ENCODE peak calls at places on chromosomes 13 and 19, in eight cellular contexts. One of them, this sample, is unnamed.
A peak's percentile ranks its signal among the peaks of the same experiment; 100 is the strongest.

GRCh38 chr13:49214917-49215376 is 5.2 kb upstream of the MLNR start:
- DNase-seq in GM12878: no peak
- DNase-seq in IMR-90: peak; percentile 6
- DNase-seq in right lobe of liver: peak; percentile 66
- DNase-seq in heart left ventricle: peak; percentile 22
- DNase-seq in esophagus squamous epithelium: no peak
- DNase-seq in tibial nerve: no peak
- DNase-seq in suprapubic skin: no peak
- DNase-seq in this sample: peak; percentile 77

GRCh38 chr19:12865746-12866415 is 15.4 kb downstream of the DNASE2 start:
- DNase-seq in right lobe of liver: no peak
- DNase-seq in GM12878: no peak
- DNase-seq in tibial nerve: no peak
- DNase-seq in heart left ventricle: no peak
- DNase-seq in esophagus squamous epithelium: no peak
- DNase-seq in IMR-90: no peak
- DNase-seq in suprapubic skin: no peak
- DNase-seq in this sample: peak; percentile 54

GRCh38 chr13:77810430-77810829 is 108.2 kb downstream of the EDNRB start:
- DNase-seq in esophagus squamous epithelium: no peak
- DNase-seq in GM12878: no peak
- DNase-seq in IMR-90: peak; percentile 34
- DNase-seq in heart left ventricle: no peak
- DNase-seq in right lobe of liver: no peak
- DNase-seq in tibial nerve: no peak
- DNase-seq in suprapubic skin: no peak
- DNase-seq in this sample: no peak

GRCh38 chr19:28329429-28329828 is 883.5 kb downstream of the UQCRFS1 start:
- DNase-seq in IMR-90: no peak
- DNase-seq in heart left ventricle: no peak
- DNase-seq in tibial nerve: no peak
- DNase-seq in right lobe of liver: no peak
- DNase-seq in GM12878: no peak
- DNase-seq in esophagus squamous epithelium: no peak
- DNase-seq in suprapubic skin: no peak
- DNase-seq in this sample: no peak

GRCh38 chr19:57008432-57008831 is 111.4 kb upstream of the USP29 start:
- DNase-seq in GM12878: no peak
- DNase-seq in IMR-90: no peak
- DNase-seq in esophagus squamous epithelium: no peak
- DNase-seq in suprapubic skin: no peak
- DNase-seq in right lobe of liver: no peak
- DNase-seq in tibial nerve: no peak
- DNase-seq in heart left ventricle: no peak
- DNase-seq in this sample: no peak

GRCh38 chr19:41226874-41227390 is 7.9 kb downstream of the AXL start:
- DNase-seq in right lobe of liver: no peak
- DNase-seq in suprapubic skin: no peak
- DNase-seq in esophagus squamous epithelium: no peak
- DNase-seq in IMR-90: no peak
- DNase-seq in GM12878: no peak
- DNase-seq in tibial nerve: no peak
- DNase-seq in heart left ventricle: no peak
- DNase-seq in this sample: no peak

GRCh38 chr13:40910324-40911050 is 108.6 kb downstream of the ELF1 start:
- DNase-seq in GM12878: peak; percentile 21
- DNase-seq in heart left ventricle: no peak
- DNase-seq in right lobe of liver: no peak
- DNase-seq in tibial nerve: no peak
- DNase-seq in IMR-90: peak; percentile 55
- DNase-seq in esophagus squamous epithelium: no peak
- DNase-seq in suprapubic skin: no peak
- DNase-seq in this sample: no peak

GRCh38 chr19:3358392-3358918 is 7.9 kb upstream of the NFIC start:
- DNase-seq in suprapubic skin: no peak
- DNase-seq in GM12878: no peak
- DNase-seq in IMR-90: no peak
- DNase-seq in esophagus squamous epithelium: no peak
- DNase-seq in right lobe of liver: no peak
- DNase-seq in tibial nerve: no peak
- DNase-seq in heart left ventricle: no peak
- DNase-seq in this sample: no peak

GRCh38 chr13:39414339-39414738 is 188.7 kb downstream of the LHFPL6 start:
- DNase-seq in heart left ventricle: no peak
- DNase-seq in suprapubic skin: no peak
- DNase-seq in esophagus squamous epithelium: no peak
- DNase-seq in right lobe of liver: no peak
- DNase-seq in tibial nerve: no peak
- DNase-seq in IMR-90: no peak
- DNase-seq in GM12878: peak; percentile 15
- DNase-seq in this sample: no peak

GRCh38 chr13:113448545-113448884 is 4.8 kb downstream of the ADPRHL1 start:
- DNase-seq in right lobe of liver: no peak
- DNase-seq in suprapubic skin: no peak
- DNase-seq in tibial nerve: no peak
- DNase-seq in esophagus squamous epithelium: no peak
- DNase-seq in GM12878: no peak
- DNase-seq in IMR-90: no peak
- DNase-seq in heart left ventricle: peak; percentile 64
- DNase-seq in this sample: peak; percentile 47

GRCh38 chr19:43749898-43750297 is 4.9 kb downstream of the SMG9 start:
- DNase-seq in right lobe of liver: no peak
- DNase-seq in IMR-90: no peak
- DNase-seq in heart left ventricle: no peak
- DNase-seq in esophagus squamous epithelium: no peak
- DNase-seq in tibial nerve: no peak
- DNase-seq in GM12878: no peak
- DNase-seq in suprapubic skin: no peak
- DNase-seq in this sample: no peak

GRCh38 chr13:113220877-113221276 is 11.5 kb downstream of the CUL4A start:
- DNase-seq in esophagus squamous epithelium: no peak
- DNase-seq in tibial nerve: no peak
- DNase-seq in IMR-90: no peak
- DNase-seq in suprapubic skin: no peak
- DNase-seq in GM12878: no peak
- DNase-seq in heart left ventricle: peak; percentile 44
- DNase-seq in right lobe of liver: no peak
- DNase-seq in this sample: no peak

GRCh38 chr19:46076951-46077814 is 36.4 kb upstream of the IGFL4 start:
- DNase-seq in IMR-90: peak; percentile 79
- DNase-seq in suprapubic skin: no peak
- DNase-seq in esophagus squamous epithelium: no peak
- DNase-seq in GM12878: no peak
- DNase-seq in right lobe of liver: no peak
- DNase-seq in tibial nerve: no peak
- DNase-seq in heart left ventricle: peak; percentile 12
- DNase-seq in this sample: no peak

GRCh38 chr19:49133621-49134454 is 14.5 kb downstream of the PPFIA3 start:
- DNase-seq in suprapubic skin: no peak
- DNase-seq in tibial nerve: no peak
- DNase-seq in IMR-90: peak; percentile 70
- DNase-seq in right lobe of liver: peak; percentile 72
- DNase-seq in esophagus squamous epithelium: no peak
- DNase-seq in GM12878: no peak
- DNase-seq in heart left ventricle: peak; percentile 64
- DNase-seq in this sample: peak; percentile 75

GRCh38 chr19:13999085-13999484 is 7.0 kb downstream of the RFX1 start:
- DNase-seq in esophagus squamous epithelium: no peak
- DNase-seq in IMR-90: no peak
- DNase-seq in heart left ventricle: no peak
- DNase-seq in right lobe of liver: no peak
- DNase-seq in suprapubic skin: no peak
- DNase-seq in tibial nerve: no peak
- DNase-seq in GM12878: no peak
- DNase-seq in this sample: no peak

GRCh38 chr13:43985437-43986051 is 105.8 kb downstream of the LACC1 start:
- DNase-seq in right lobe of liver: no peak
- DNase-seq in heart left ventricle: no peak
- DNase-seq in suprapubic skin: no peak
- DNase-seq in tibial nerve: no peak
- DNase-seq in esophagus squamous epithelium: no peak
- DNase-seq in GM12878: no peak
- DNase-seq in IMR-90: no peak
- DNase-seq in this sample: no peak

GRCh38 chr13:31053098-31053497 is 108.6 kb downstream of the HSPH1 start:
- DNase-seq in IMR-90: peak; percentile 37
- DNase-seq in heart left ventricle: no peak
- DNase-seq in GM12878: no peak
- DNase-seq in suprapubic skin: peak; percentile 52
- DNase-seq in right lobe of liver: no peak
- DNase-seq in esophagus squamous epithelium: no peak
- DNase-seq in tibial nerve: no peak
- DNase-seq in this sample: no peak

GRCh38 chr13:50609016-50609415 is 234.5 kb downstream of the DLEU7 start:
- DNase-seq in tibial nerve: no peak
- DNase-seq in esophagus squamous epithelium: no peak
- DNase-seq in suprapubic skin: no peak
- DNase-seq in right lobe of liver: no peak
- DNase-seq in GM12878: no peak
- DNase-seq in heart left ventricle: no peak
- DNase-seq in IMR-90: no peak
- DNase-seq in this sample: no peak

DNA sequence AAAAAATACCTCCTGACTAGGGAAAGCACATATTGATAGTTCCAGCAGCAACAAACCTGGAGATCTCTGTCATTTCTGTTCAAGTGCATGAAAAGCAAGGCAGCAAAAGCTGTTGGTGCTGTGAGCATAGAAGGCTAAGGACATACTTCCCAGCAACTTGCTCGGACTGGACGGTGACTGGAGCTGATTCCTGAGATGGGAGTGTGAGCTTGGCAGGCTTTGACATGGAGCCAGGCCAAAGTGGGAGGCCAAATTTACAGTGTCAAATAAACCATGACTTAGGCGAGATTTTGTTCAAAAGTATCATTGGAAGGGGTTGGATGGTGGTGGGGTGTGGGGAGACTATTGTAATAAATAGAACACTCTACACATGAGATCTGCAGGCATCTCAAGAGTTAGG is 5.9 kb upstream of the ARGLU1 start:
- DNase-seq in GM12878: no peak
- DNase-seq in tibial nerve: peak; percentile 42
- DNase-seq in esophagus squamous epithelium: no peak
- DNase-seq in heart left ventricle: no peak
- DNase-seq in right lobe of liver: no peak
- DNase-seq in IMR-90: peak; percentile 15
- DNase-seq in suprapubic skin: no peak
- DNase-seq in this sample: no peak
- H3K27ac ChIP-seq in GM12878: no peak overlapping the region
- H3K27ac ChIP-seq in tibial nerve: peak overlapping the region; percentile 65
- H3K27ac ChIP-seq in esophagus squamous epithelium: peak overlapping the region; percentile 53
- H3K27ac ChIP-seq in heart left ventricle: no peak overlapping the region
- H3K27ac ChIP-seq in right lobe of liver: no peak overlapping the region
- H3K27ac ChIP-seq in IMR-90: no peak overlapping the region
- H3K27ac ChIP-seq in suprapubic skin: peak overlapping the region; percentile 69
- H3K27ac ChIP-seq in this sample: peak overlapping the region; percentile 57

DNA sequence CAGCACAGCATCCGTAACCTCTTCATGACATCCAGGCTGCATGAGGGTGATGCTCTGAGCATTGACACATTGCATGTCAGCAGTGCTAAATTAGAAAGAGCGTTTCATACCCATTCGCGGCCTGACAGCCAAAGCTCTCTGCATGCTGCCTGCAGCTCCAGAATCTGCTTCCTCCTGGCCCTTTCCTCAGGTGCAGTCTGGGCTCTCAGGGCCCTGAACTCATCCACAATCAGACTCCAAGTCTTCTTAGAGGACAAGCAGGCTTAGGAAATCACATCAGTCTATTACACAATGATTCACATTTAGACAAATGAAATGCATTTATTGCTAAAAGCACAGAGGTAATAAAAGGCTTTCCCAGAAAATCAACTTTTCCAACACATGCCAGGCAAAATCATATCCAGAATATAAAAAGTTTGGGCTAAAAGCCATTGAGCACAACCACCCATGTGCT is 109.1 kb downstream of the COL4A2 start:
- DNase-seq in suprapubic skin: no peak
- DNase-seq in heart left ventricle: no peak
- DNase-seq in GM12878: no peak
- DNase-seq in IMR-90: peak; percentile 29
- DNase-seq in esophagus squamous epithelium: no peak
- DNase-seq in right lobe of liver: no peak
- DNase-seq in tibial nerve: no peak
- DNase-seq in this sample: no peak
- H3K4me1 ChIP-seq in suprapubic skin: peaks cover 35% of the 10 kb centered on the region
- H3K4me1 ChIP-seq in heart left ventricle: peaks cover 50% of the 10 kb centered on the region
- H3K4me1 ChIP-seq in GM12878: peaks cover 4% of the 10 kb centered on the region
- H3K4me1 ChIP-seq in IMR-90: peaks cover 22% of the 10 kb centered on the region
- H3K4me1 ChIP-seq in esophagus squamous epithelium: peaks cover 30% of the 10 kb centered on the region
- H3K4me1 ChIP-seq in right lobe of liver: peaks cover 6% of the 10 kb centered on the region
- H3K4me1 ChIP-seq in tibial nerve: peaks cover 26% of the 10 kb centered on the region
- H3K4me1 ChIP-seq in this sample: peaks cover 63% of the 10 kb centered on the region

DNA sequence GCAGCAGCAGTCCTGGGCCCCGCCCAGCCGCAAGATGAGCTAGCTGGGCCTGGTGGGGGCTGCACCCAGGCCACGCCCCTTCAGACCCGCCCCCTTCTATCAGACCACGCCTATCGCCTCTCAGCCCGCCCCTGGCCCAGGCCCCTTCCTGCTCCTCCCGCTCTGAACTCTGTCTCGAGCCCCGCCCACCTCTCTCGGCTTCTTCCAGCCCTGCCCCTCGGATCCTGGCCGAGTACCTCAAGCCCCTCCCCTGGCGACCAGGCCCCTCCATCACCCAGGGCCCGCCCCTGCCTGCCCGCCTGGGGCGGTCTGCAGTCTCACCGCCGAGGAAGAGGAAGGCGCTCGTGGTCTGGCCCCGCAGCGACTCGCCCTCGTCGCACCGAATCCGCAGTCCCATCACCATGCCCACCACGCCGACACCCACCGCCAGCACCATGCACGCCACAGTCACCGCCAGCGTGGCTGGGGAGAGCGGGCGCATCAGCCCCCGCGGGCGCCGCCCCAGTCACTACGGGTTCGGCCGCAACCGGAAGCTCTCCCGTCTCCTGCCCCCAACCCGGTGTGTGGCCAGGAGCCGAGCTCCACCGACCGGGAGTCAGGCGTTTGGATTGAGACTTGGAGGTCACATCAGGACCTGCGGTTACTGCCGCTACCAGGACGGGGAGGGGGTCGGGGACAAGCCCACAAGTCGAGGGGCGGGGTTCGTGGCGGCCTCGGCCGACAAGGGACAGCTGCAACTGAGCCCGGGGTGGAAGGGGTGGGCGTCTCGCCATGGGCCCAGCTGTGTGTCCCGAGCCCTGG is 1.0 kb downstream of the CLDND2 start:
- DNase-seq in right lobe of liver: peak; percentile 100
- DNase-seq in suprapubic skin: peak; percentile 100
- DNase-seq in IMR-90: peak; percentile 98
- DNase-seq in esophagus squamous epithelium: peak; percentile 92
- DNase-seq in GM12878: peak; percentile 96
- DNase-seq in heart left ventricle: peak; percentile 99
- DNase-seq in tibial nerve: peak; percentile 98
- DNase-seq in this sample: peak; percentile 100
- TF ChIP-seq POLR2A in right lobe of liver: peak; percentile 50
- TF ChIP-seq POLR2A in suprapubic skin: no peak
- TF ChIP-seq POLR2A in IMR-90: peak; percentile 57
- TF ChIP-seq POLR2A in esophagus squamous epithelium: no peak
- TF ChIP-seq POLR2A in GM12878: peak; percentile 87
- TF ChIP-seq POLR2A in heart left ventricle: peak; percentile 67
- TF ChIP-seq POLR2A in tibial nerve: no peak
- TF ChIP-seq POLR2A in this sample: no peak

DNA sequence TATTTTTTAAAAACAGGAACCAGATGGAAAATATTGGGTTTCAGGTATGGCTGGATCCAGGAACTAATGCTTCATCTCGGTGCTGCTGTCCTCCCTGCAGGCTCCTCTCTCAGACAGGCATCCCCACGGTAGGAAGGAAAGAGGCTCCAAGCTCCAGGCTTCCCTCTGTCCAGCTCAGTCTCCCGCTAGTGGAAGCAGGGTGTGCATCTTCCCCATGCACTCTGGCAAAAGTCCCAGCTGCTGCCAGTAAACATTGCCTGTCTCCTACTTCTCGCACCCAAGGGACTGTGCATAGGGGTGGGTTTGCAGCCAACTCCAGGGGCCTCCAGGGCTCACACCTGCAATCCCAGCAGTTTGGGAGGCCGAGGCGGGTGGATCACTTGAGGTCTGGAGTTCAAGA is 29.2 kb downstream of the IL12RB1 start:
- DNase-seq in GM12878: no peak
- DNase-seq in IMR-90: no peak
- DNase-seq in suprapubic skin: no peak
- DNase-seq in esophagus squamous epithelium: no peak
- DNase-seq in right lobe of liver: peak; percentile 80
- DNase-seq in heart left ventricle: peak; percentile 52
- DNase-seq in tibial nerve: peak; percentile 29
- DNase-seq in this sample: peak; percentile 43
- H3K27ac ChIP-seq in GM12878: no peak overlapping the region
- H3K27ac ChIP-seq in IMR-90: no peak overlapping the region
- H3K27ac ChIP-seq in suprapubic skin: peak overlapping the region; percentile 62
- H3K27ac ChIP-seq in esophagus squamous epithelium: peak overlapping the region; percentile 85
- H3K27ac ChIP-seq in right lobe of liver: peak overlapping the region; percentile 87
- H3K27ac ChIP-seq in heart left ventricle: peak overlapping the region; percentile 92
- H3K27ac ChIP-seq in tibial nerve: peak overlapping the region; percentile 90
- H3K27ac ChIP-seq in this sample: peak overlapping the region; percentile 77

This sample was measured in upper lobe of left lung.